ENCODE peak calls at places on chromosomes 2 and 18, in six cellular contexts. One of them, this sample, is unnamed. For H3K4me1, the result is how much of the 10 kb centered on the place peaks cover.

GRCh38 chr2:9178905-9179571 is 27.6 kb upstream of the ASAP2 start:
- DNase-seq in K562: no peak
- DNase-seq in neuronal stem cell: no peak
- DNase-seq in breast epithelium: no peak
- DNase-seq in gastrocnemius medialis: no peak
- DNase-seq in GM23338: no peak
- DNase-seq in this sample: peak

GRCh38 chr18:8747440-8747937 is 42.1 kb downstream of the MTCL1 start:
- DNase-seq in neuronal stem cell: no peak
- DNase-seq in K562: no peak
- DNase-seq in breast epithelium: no peak
- DNase-seq in GM23338: no peak
- DNase-seq in gastrocnemius medialis: no peak
- DNase-seq in this sample: no peak

GRCh38 chr2:134160793-134161504 is 92.9 kb upstream of the MGAT5 start:
- DNase-seq in neuronal stem cell: no peak
- DNase-seq in breast epithelium: no peak
- DNase-seq in K562: peak
- DNase-seq in gastrocnemius medialis: no peak
- DNase-seq in GM23338: no peak
- DNase-seq in this sample: no peak

GRCh38 chr2:178088774-178089173 is 16.2 kb upstream of the PDE11A start:
- DNase-seq in breast epithelium: no peak
- DNase-seq in GM23338: no peak
- DNase-seq in gastrocnemius medialis: no peak
- DNase-seq in K562: no peak
- DNase-seq in neuronal stem cell: no peak
- DNase-seq in this sample: no peak

GRCh38 chr18:57441395-57441794 is 6.2 kb downstream of the ONECUT2 start:
- DNase-seq in neuronal stem cell: no peak
- DNase-seq in breast epithelium: no peak
- DNase-seq in K562: no peak
- DNase-seq in GM23338: peak
- DNase-seq in gastrocnemius medialis: no peak
- DNase-seq in this sample: no peak

GRCh38 chr18:28176933-28177827 is at the start of gene CDH2:
- DNase-seq in K562: no peak
- DNase-seq in neuronal stem cell: peak
- DNase-seq in GM23338: peak
- DNase-seq in breast epithelium: no peak
- DNase-seq in gastrocnemius medialis: no peak
- DNase-seq in this sample: peak

GRCh38 chr2:170711774-170712652 is 3.1 kb upstream of the SP5 start:
- DNase-seq in breast epithelium: no peak
- DNase-seq in gastrocnemius medialis: no peak
- DNase-seq in neuronal stem cell: peak
- DNase-seq in GM23338: peak
- DNase-seq in K562: no peak
- DNase-seq in this sample: no peak

GRCh38 chr2:146927080-146927714 is 917.6 kb upstream of the ACVR2A start:
- DNase-seq in breast epithelium: no peak
- DNase-seq in GM23338: peak
- DNase-seq in gastrocnemius medialis: peak
- DNase-seq in neuronal stem cell: peak
- DNase-seq in K562: no peak
- DNase-seq in this sample: peak

GRCh38 chr2:174012347-174013309 is 47.5 kb upstream of the SP3 start:
- DNase-seq in breast epithelium: peak
- DNase-seq in neuronal stem cell: no peak
- DNase-seq in K562: no peak
- DNase-seq in GM23338: peak
- DNase-seq in gastrocnemius medialis: peak
- DNase-seq in this sample: peak

GRCh38 chr2:185185044-185185443 is 553.6 kb upstream of the FSIP2 start:
- DNase-seq in GM23338: no peak
- DNase-seq in breast epithelium: no peak
- DNase-seq in K562: no peak
- DNase-seq in gastrocnemius medialis: no peak
- DNase-seq in neuronal stem cell: no peak
- DNase-seq in this sample: no peak

GRCh38 chr2:185187421-185187820 is 551.2 kb upstream of the FSIP2 start:
- DNase-seq in GM23338: no peak
- DNase-seq in neuronal stem cell: no peak
- DNase-seq in K562: no peak
- DNase-seq in gastrocnemius medialis: no peak
- DNase-seq in breast epithelium: no peak
- DNase-seq in this sample: no peak

GRCh38 chr2:185179783-185180182 is 558.8 kb upstream of the FSIP2 start:
- DNase-seq in gastrocnemius medialis: no peak
- DNase-seq in neuronal stem cell: no peak
- DNase-seq in K562: no peak
- DNase-seq in GM23338: no peak
- DNase-seq in breast epithelium: no peak
- DNase-seq in this sample: no peak

DNA sequence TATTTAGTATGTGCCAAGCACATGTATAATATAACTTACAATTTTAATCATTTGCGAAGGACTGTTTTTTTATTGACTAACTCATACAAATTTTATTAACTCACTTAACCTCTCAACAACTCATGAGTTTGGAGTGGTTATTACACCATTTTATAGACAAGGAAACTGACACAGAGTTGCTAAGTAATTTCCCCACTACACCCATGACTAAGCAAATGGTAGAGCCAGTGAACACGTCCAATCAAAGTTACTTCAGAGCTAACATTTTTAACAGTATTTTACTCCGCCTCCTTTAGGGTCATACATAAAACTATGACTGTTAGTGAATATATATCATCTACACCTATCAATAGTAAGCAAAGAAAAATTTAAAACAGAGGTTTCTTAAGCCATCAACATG is 556.7 kb upstream of the FSIP2 start:
- DNase-seq in neuronal stem cell: no peak
- DNase-seq in breast epithelium: no peak
- DNase-seq in K562: peak
- DNase-seq in gastrocnemius medialis: no peak
- DNase-seq in GM23338: no peak
- DNase-seq in this sample: no peak
- H3K27ac ChIP-seq in neuronal stem cell: no peak
- H3K27ac ChIP-seq in breast epithelium: no peak
- H3K27ac ChIP-seq in K562: no peak
- H3K27ac ChIP-seq in gastrocnemius medialis: no peak
- H3K27ac ChIP-seq in GM23338: no peak
- H3K27ac ChIP-seq in this sample: no peak

GRCh38 chr2:159714586-159714930 is 2.3 kb downstream of the MARCHF7 start:
- DNase-seq in K562: no peak
- DNase-seq in breast epithelium: no peak
- DNase-seq in gastrocnemius medialis: no peak
- DNase-seq in neuronal stem cell: no peak
- DNase-seq in GM23338: no peak
- DNase-seq in this sample: no peak
- H3K4me3 ChIP-seq in K562: peak
- H3K4me3 ChIP-seq in breast epithelium: no peak
- H3K4me3 ChIP-seq in gastrocnemius medialis: peak
- H3K4me3 ChIP-seq in neuronal stem cell: no peak
- H3K4me3 ChIP-seq in GM23338: peak
- H3K4me3 ChIP-seq in this sample: no peak

DNA sequence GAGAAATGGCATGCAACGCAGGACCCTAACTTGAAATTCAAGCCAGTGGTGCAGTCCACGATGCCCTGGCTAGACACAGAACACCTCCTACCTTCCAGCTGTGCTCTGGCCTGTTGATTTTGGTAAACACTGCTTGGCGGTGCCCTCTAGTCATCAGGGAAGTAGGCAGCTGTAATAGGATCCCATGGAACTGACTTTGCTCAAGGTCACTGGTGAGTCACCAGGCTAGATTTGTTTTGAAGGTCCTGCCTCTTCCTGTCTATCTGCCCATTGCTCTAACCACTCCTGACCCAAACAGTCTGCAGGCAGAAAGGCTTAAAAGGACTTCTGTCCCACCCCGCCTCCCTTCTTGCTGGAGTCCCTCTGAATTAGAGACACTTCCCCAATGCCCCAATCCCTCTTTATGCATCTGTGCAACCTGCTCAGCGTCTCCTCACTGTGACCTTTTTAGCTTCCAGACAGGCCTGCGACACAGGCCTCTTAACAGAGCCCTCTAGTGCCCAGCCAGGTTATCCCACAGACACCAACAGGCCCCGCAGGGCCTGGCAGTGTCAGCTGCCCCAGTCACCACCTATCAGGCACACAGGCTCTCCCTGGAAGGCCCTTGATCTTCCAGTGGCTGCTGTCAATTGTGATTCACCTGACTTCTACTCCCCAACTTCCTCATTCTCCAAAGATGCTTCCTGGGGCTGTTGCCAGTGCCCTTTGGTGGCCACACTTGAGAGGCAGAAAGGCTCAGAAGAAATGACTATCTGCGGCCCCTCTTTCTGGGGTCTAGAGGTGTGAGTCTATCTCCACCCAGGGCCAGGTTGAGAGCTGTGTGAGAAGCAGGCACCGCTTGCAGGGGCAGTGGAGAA is 5.2 kb downstream of the TMEM127 start:
- DNase-seq in K562: peak
- DNase-seq in GM23338: peak
- DNase-seq in neuronal stem cell: no peak
- DNase-seq in gastrocnemius medialis: peak
- DNase-seq in breast epithelium: peak
- DNase-seq in this sample: no peak
- H3K4me1 ChIP-seq in K562: under half
- H3K4me1 ChIP-seq in GM23338: under half
- H3K4me1 ChIP-seq in neuronal stem cell: under half
- H3K4me1 ChIP-seq in gastrocnemius medialis: half or more
- H3K4me1 ChIP-seq in breast epithelium: under half
- H3K4me1 ChIP-seq in this sample: under half

DNA sequence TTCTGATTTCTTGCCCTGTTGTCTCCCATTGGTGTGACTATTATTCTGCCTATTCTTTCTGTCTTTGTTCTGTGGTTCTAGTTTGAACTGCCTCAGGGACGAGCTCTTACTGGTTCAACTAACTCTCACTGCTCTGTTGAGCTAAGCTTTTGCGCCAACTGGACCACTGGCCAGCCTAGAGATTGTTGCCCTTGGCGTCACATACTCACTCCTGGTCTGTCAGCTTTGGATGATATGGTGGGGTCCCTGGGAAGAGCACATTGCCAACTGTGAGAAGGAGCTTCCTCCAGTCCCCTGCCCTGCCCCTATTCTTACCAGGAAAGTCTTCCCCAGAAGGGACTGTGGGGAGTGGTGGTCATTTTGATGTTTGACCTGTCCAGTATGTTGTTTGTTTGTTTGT is 6.0 kb downstream of the MTHFD2 start:
- DNase-seq in GM23338: no peak
- DNase-seq in K562: no peak
- DNase-seq in neuronal stem cell: no peak
- DNase-seq in gastrocnemius medialis: no peak
- DNase-seq in breast epithelium: no peak
- DNase-seq in this sample: no peak
- H3K27ac ChIP-seq in GM23338: peak
- H3K27ac ChIP-seq in K562: no peak
- H3K27ac ChIP-seq in neuronal stem cell: no peak
- H3K27ac ChIP-seq in gastrocnemius medialis: peak
- H3K27ac ChIP-seq in breast epithelium: peak
- H3K27ac ChIP-seq in this sample: peak

GRCh38 chr2:239036819-239037558 is 189.1 kb downstream of the TWIST2 start:
- DNase-seq in gastrocnemius medialis: no peak
- DNase-seq in GM23338: no peak
- DNase-seq in breast epithelium: no peak
- DNase-seq in K562: no peak
- DNase-seq in neuronal stem cell: no peak
- DNase-seq in this sample: no peak
- H3K4me3 ChIP-seq in gastrocnemius medialis: no peak
- H3K4me3 ChIP-seq in GM23338: no peak
- H3K4me3 ChIP-seq in breast epithelium: no peak
- H3K4me3 ChIP-seq in K562: no peak
- H3K4me3 ChIP-seq in neuronal stem cell: no peak
- H3K4me3 ChIP-seq in this sample: no peak

DNA sequence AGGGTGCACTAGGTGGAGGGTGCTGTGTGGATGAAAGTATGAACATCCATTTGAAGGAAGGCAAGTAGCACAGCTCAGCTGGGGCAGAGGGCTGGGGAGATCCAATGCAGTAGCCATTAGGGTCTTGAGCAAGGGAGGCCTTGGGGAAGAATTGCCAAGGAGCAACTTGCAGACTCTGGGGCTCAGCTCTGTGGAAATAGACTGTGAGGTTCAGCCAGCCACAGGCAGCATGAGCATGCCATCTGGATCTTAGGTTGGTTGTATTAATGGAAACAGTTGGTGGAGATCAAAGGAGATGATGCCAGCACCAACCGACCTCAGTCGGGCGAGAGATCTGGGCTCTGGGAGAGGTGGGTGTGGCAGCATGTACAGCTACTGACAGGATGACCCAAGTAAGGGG is 5.6 kb downstream of the ZAP70 start:
- DNase-seq in K562: no peak
- DNase-seq in neuronal stem cell: no peak
- DNase-seq in GM23338: no peak
- DNase-seq in breast epithelium: no peak
- DNase-seq in gastrocnemius medialis: no peak
- DNase-seq in this sample: no peak
- H3K4me1 ChIP-seq in K562: under half
- H3K4me1 ChIP-seq in neuronal stem cell: under half
- H3K4me1 ChIP-seq in GM23338: under half
- H3K4me1 ChIP-seq in breast epithelium: under half
- H3K4me1 ChIP-seq in gastrocnemius medialis: under half
- H3K4me1 ChIP-seq in this sample: under half

DNA sequence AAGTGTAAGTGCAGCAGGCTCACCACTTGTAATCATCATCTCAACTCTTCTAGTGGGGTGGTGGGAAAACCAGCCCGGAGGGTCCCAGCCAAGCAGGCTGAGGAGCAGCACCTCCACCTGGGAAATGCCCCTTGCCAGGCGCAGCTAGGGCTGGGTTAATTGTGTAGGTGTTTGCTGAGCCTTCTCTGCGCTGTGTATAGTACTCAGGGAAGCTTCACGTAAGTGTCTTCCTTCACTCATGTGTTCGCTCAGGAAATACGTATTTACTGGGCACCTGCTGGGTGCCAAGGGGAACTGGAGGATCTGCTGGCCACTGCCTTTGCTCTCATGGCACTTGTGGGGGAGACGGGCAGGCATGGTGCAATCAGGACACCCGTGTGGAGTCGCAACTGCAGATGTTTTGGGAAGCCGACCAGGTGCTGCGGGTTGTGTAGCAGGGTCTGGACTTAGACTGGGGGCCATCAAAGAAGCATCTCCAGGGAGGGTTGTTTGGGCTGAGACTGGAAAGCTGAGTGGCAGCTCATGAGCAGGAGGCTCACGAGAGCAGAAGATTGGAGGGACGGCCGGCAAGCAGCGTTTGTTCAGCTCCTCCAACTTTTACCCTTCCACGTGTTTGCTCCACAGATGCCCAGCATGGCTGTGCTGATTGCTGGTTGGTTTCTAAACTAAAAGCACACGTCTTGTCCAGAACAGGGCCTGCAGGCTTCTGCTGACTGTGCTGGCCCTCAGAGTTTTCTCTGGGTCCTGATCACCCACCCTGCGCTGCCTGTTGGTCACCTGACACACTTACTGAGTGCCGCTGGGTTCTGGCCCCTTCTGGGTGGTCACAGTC is 164.6 kb downstream of the LDLRAD4 start:
- DNase-seq in K562: no peak
- DNase-seq in gastrocnemius medialis: no peak
- DNase-seq in breast epithelium: peak
- DNase-seq in neuronal stem cell: no peak
- DNase-seq in GM23338: no peak
- DNase-seq in this sample: no peak
- H3K27ac ChIP-seq in K562: no peak
- H3K27ac ChIP-seq in gastrocnemius medialis: peak
- H3K27ac ChIP-seq in breast epithelium: peak
- H3K27ac ChIP-seq in neuronal stem cell: no peak
- H3K27ac ChIP-seq in GM23338: no peak
- H3K27ac ChIP-seq in this sample: peak